ENCODE peak calls at places on chromosome 3, in seven cellular contexts. One of them, this sample, is unnamed.

GRCh38 chr3:196517919-196518318 is 2.8 kb upstream of the SMCO1 start:
- DNase-seq in fibroblast of the conjunctiva: no peak
- DNase-seq in activated CD4-positive, alpha-beta T cell treated with anti-CD3 and anti-CD28 coated beads for 1 hour: no peak
- DNase-seq in GM20000: no peak
- DNase-seq in HCEC 1CT: no peak
- DNase-seq in KBM-7: no peak
- DNase-seq in GM12891: no peak
- DNase-seq in this sample: peak

GRCh38 chr3:10445561-10445960 is 59.8 kb downstream of the ATP2B2 start:
- DNase-seq in activated CD4-positive, alpha-beta T cell treated with anti-CD3 and anti-CD28 coated beads for 1 hour: no peak
- DNase-seq in fibroblast of the conjunctiva: no peak
- DNase-seq in GM12891: no peak
- DNase-seq in KBM-7: no peak
- DNase-seq in GM20000: no peak
- DNase-seq in HCEC 1CT: peak
- DNase-seq in this sample: no peak

GRCh38 chr3:123871946-123872345 is 12.2 kb downstream of the MYLK start:
- DNase-seq in HCEC 1CT: no peak
- DNase-seq in activated CD4-positive, alpha-beta T cell treated with anti-CD3 and anti-CD28 coated beads for 1 hour: no peak
- DNase-seq in KBM-7: no peak
- DNase-seq in fibroblast of the conjunctiva: no peak
- DNase-seq in GM20000: no peak
- DNase-seq in GM12891: no peak
- DNase-seq in this sample: no peak

GRCh38 chr3:37941608-37942540 is 48.7 kb upstream of the VILL start:
- DNase-seq in HCEC 1CT: no peak
- DNase-seq in GM12891: no peak
- DNase-seq in KBM-7: no peak
- DNase-seq in activated CD4-positive, alpha-beta T cell treated with anti-CD3 and anti-CD28 coated beads for 1 hour: no peak
- DNase-seq in GM20000: no peak
- DNase-seq in fibroblast of the conjunctiva: no peak
- DNase-seq in this sample: no peak

GRCh38 chr3:140527156-140527555 is 150.7 kb upstream of the TRIM42 start:
- DNase-seq in GM12891: no peak
- DNase-seq in fibroblast of the conjunctiva: no peak
- DNase-seq in GM20000: no peak
- DNase-seq in HCEC 1CT: no peak
- DNase-seq in KBM-7: no peak
- DNase-seq in activated CD4-positive, alpha-beta T cell treated with anti-CD3 and anti-CD28 coated beads for 1 hour: no peak
- DNase-seq in this sample: no peak

GRCh38 chr3:178059124-178059523 is 477.1 kb upstream of the KCNMB2 start:
- DNase-seq in fibroblast of the conjunctiva: no peak
- DNase-seq in GM20000: no peak
- DNase-seq in KBM-7: no peak
- DNase-seq in GM12891: no peak
- DNase-seq in HCEC 1CT: peak
- DNase-seq in activated CD4-positive, alpha-beta T cell treated with anti-CD3 and anti-CD28 coated beads for 1 hour: no peak
- DNase-seq in this sample: no peak

GRCh38 chr3:160401301-160402095 is 2.0 kb downstream of the SMC4 start:
- DNase-seq in fibroblast of the conjunctiva: peak
- DNase-seq in activated CD4-positive, alpha-beta T cell treated with anti-CD3 and anti-CD28 coated beads for 1 hour: no peak
- DNase-seq in GM20000: no peak
- DNase-seq in GM12891: no peak
- DNase-seq in KBM-7: peak
- DNase-seq in HCEC 1CT: peak
- DNase-seq in this sample: peak

GRCh38 chr3:10198761-10199688 is 34.3 kb downstream of the IRAK2 start:
- DNase-seq in fibroblast of the conjunctiva: no peak
- DNase-seq in activated CD4-positive, alpha-beta T cell treated with anti-CD3 and anti-CD28 coated beads for 1 hour: peak
- DNase-seq in HCEC 1CT: peak
- DNase-seq in GM20000: peak
- DNase-seq in KBM-7: peak
- DNase-seq in GM12891: peak
- DNase-seq in this sample: no peak

GRCh38 chr3:41202834-41203345 is 3.6 kb downstream of the CTNNB1 start:
- DNase-seq in fibroblast of the conjunctiva: peak
- DNase-seq in KBM-7: peak
- DNase-seq in activated CD4-positive, alpha-beta T cell treated with anti-CD3 and anti-CD28 coated beads for 1 hour: no peak
- DNase-seq in GM20000: peak
- DNase-seq in GM12891: no peak
- DNase-seq in HCEC 1CT: peak
- DNase-seq in this sample: no peak

GRCh38 chr3:50481992-50482391 is 21.4 kb downstream of the CACNA2D2 start:
- DNase-seq in GM20000: no peak
- DNase-seq in KBM-7: no peak
- DNase-seq in GM12891: no peak
- DNase-seq in fibroblast of the conjunctiva: no peak
- DNase-seq in HCEC 1CT: no peak
- DNase-seq in activated CD4-positive, alpha-beta T cell treated with anti-CD3 and anti-CD28 coated beads for 1 hour: no peak
- DNase-seq in this sample: no peak

GRCh38 chr3:46239301-46239938 is 2.8 kb upstream of the CCR3 start:
- DNase-seq in GM12891: no peak
- DNase-seq in HCEC 1CT: peak
- DNase-seq in GM20000: no peak
- DNase-seq in activated CD4-positive, alpha-beta T cell treated with anti-CD3 and anti-CD28 coated beads for 1 hour: no peak
- DNase-seq in fibroblast of the conjunctiva: no peak
- DNase-seq in KBM-7: no peak
- DNase-seq in this sample: no peak

GRCh38 chr3:435969-436492 is 239.5 kb downstream of the CHL1 start:
- DNase-seq in KBM-7: no peak
- DNase-seq in HCEC 1CT: no peak
- DNase-seq in GM12891: no peak
- DNase-seq in fibroblast of the conjunctiva: no peak
- DNase-seq in activated CD4-positive, alpha-beta T cell treated with anti-CD3 and anti-CD28 coated beads for 1 hour: no peak
- DNase-seq in GM20000: no peak
- DNase-seq in this sample: no peak

GRCh38 chr3:148815736-148816135 is 11.9 kb upstream of the CPB1 start:
- DNase-seq in fibroblast of the conjunctiva: no peak
- DNase-seq in activated CD4-positive, alpha-beta T cell treated with anti-CD3 and anti-CD28 coated beads for 1 hour: no peak
- DNase-seq in GM20000: no peak
- DNase-seq in HCEC 1CT: no peak
- DNase-seq in KBM-7: no peak
- DNase-seq in GM12891: no peak
- DNase-seq in this sample: no peak

GRCh38 chr3:188390775-188391443 is 237.0 kb downstream of the LPP start:
- DNase-seq in KBM-7: no peak
- DNase-seq in HCEC 1CT: no peak
- DNase-seq in GM12891: no peak
- DNase-seq in activated CD4-positive, alpha-beta T cell treated with anti-CD3 and anti-CD28 coated beads for 1 hour: no peak
- DNase-seq in GM20000: no peak
- DNase-seq in fibroblast of the conjunctiva: no peak
- DNase-seq in this sample: peak

GRCh38 chr3:60992395-60992794 is 258.9 kb downstream of the FHIT start:
- DNase-seq in fibroblast of the conjunctiva: no peak
- DNase-seq in GM20000: no peak
- DNase-seq in KBM-7: peak
- DNase-seq in HCEC 1CT: no peak
- DNase-seq in GM12891: no peak
- DNase-seq in activated CD4-positive, alpha-beta T cell treated with anti-CD3 and anti-CD28 coated beads for 1 hour: no peak
- DNase-seq in this sample: no peak

GRCh38 chr3:56860948-56861347 is 59.2 kb upstream of the ARHGEF3 start:
- DNase-seq in KBM-7: no peak
- DNase-seq in fibroblast of the conjunctiva: no peak
- DNase-seq in HCEC 1CT: no peak
- DNase-seq in GM12891: no peak
- DNase-seq in activated CD4-positive, alpha-beta T cell treated with anti-CD3 and anti-CD28 coated beads for 1 hour: no peak
- DNase-seq in GM20000: no peak
- DNase-seq in this sample: no peak

GRCh38 chr3:12356996-12357395 is 68.1 kb downstream of the PPARG start:
- DNase-seq in fibroblast of the conjunctiva: no peak
- DNase-seq in activated CD4-positive, alpha-beta T cell treated with anti-CD3 and anti-CD28 coated beads for 1 hour: no peak
- DNase-seq in GM12891: no peak
- DNase-seq in HCEC 1CT: no peak
- DNase-seq in KBM-7: no peak
- DNase-seq in GM20000: no peak
- DNase-seq in this sample: no peak

GRCh38 chr3:126494204-126494603 is 18.5 kb upstream of the ZXDC start:
- DNase-seq in activated CD4-positive, alpha-beta T cell treated with anti-CD3 and anti-CD28 coated beads for 1 hour: no peak
- DNase-seq in HCEC 1CT: no peak
- DNase-seq in GM12891: no peak
- DNase-seq in GM20000: no peak
- DNase-seq in KBM-7: no peak
- DNase-seq in fibroblast of the conjunctiva: no peak
- DNase-seq in this sample: no peak

GRCh38 chr3:48248095-48248863 is 7.4 kb downstream of the ZNF589 start:
- DNase-seq in HCEC 1CT: no peak
- DNase-seq in fibroblast of the conjunctiva: peak
- DNase-seq in GM20000: no peak
- DNase-seq in GM12891: no peak
- DNase-seq in KBM-7: no peak
- DNase-seq in activated CD4-positive, alpha-beta T cell treated with anti-CD3 and anti-CD28 coated beads for 1 hour: no peak
- DNase-seq in this sample: no peak

GRCh38 chr3:158347966-158348365 is 223.0 kb upstream of the MLF1 start:
- DNase-seq in HCEC 1CT: peak
- DNase-seq in fibroblast of the conjunctiva: peak
- DNase-seq in KBM-7: no peak
- DNase-seq in GM20000: no peak
- DNase-seq in activated CD4-positive, alpha-beta T cell treated with anti-CD3 and anti-CD28 coated beads for 1 hour: no peak
- DNase-seq in GM12891: no peak
- DNase-seq in this sample: no peak

GRCh38 chr3:120841264-120841663 is 66.7 kb upstream of the STXBP5L start:
- DNase-seq in HCEC 1CT: no peak
- DNase-seq in GM12891: no peak
- DNase-seq in fibroblast of the conjunctiva: no peak
- DNase-seq in activated CD4-positive, alpha-beta T cell treated with anti-CD3 and anti-CD28 coated beads for 1 hour: no peak
- DNase-seq in GM20000: no peak
- DNase-seq in KBM-7: no peak
- DNase-seq in this sample: no peak

GRCh38 chr3:30778923-30779322 is 115.5 kb downstream of the GADL1 start:
- DNase-seq in GM20000: no peak
- DNase-seq in fibroblast of the conjunctiva: no peak
- DNase-seq in activated CD4-positive, alpha-beta T cell treated with anti-CD3 and anti-CD28 coated beads for 1 hour: no peak
- DNase-seq in HCEC 1CT: no peak
- DNase-seq in GM12891: no peak
- DNase-seq in KBM-7: no peak
- DNase-seq in this sample: no peak

GRCh38 chr3:32422943-32423342 is 31.3 kb downstream of the CMTM7 start:
- DNase-seq in activated CD4-positive, alpha-beta T cell treated with anti-CD3 and anti-CD28 coated beads for 1 hour: no peak
- DNase-seq in KBM-7: no peak
- DNase-seq in HCEC 1CT: no peak
- DNase-seq in GM20000: no peak
- DNase-seq in fibroblast of the conjunctiva: no peak
- DNase-seq in GM12891: no peak
- DNase-seq in this sample: no peak

GRCh38 chr3:158911586-158911985 is 109.7 kb downstream of the MFSD1 start:
- DNase-seq in GM20000: no peak
- DNase-seq in HCEC 1CT: no peak
- DNase-seq in fibroblast of the conjunctiva: no peak
- DNase-seq in KBM-7: no peak
- DNase-seq in GM12891: no peak
- DNase-seq in activated CD4-positive, alpha-beta T cell treated with anti-CD3 and anti-CD28 coated beads for 1 hour: no peak
- DNase-seq in this sample: no peak

GRCh38 chr3:148682997-148683396 is 14.7 kb upstream of the AGTR1 start:
- DNase-seq in HCEC 1CT: no peak
- DNase-seq in fibroblast of the conjunctiva: no peak
- DNase-seq in GM12891: no peak
- DNase-seq in KBM-7: no peak
- DNase-seq in activated CD4-positive, alpha-beta T cell treated with anti-CD3 and anti-CD28 coated beads for 1 hour: no peak
- DNase-seq in GM20000: no peak
- DNase-seq in this sample: no peak

GRCh38 chr3:178966299-178967183 is 105.1 kb downstream of the ZMAT3 start:
- DNase-seq in activated CD4-positive, alpha-beta T cell treated with anti-CD3 and anti-CD28 coated beads for 1 hour: no peak
- DNase-seq in GM12891: no peak
- DNase-seq in HCEC 1CT: peak
- DNase-seq in fibroblast of the conjunctiva: peak
- DNase-seq in KBM-7: peak
- DNase-seq in GM20000: no peak
- DNase-seq in this sample: peak

GRCh38 chr3:193903257-193903807 is 232.6 kb upstream of the HES1 start:
- DNase-seq in GM20000: no peak
- DNase-seq in fibroblast of the conjunctiva: no peak
- DNase-seq in HCEC 1CT: no peak
- DNase-seq in KBM-7: no peak
- DNase-seq in activated CD4-positive, alpha-beta T cell treated with anti-CD3 and anti-CD28 coated beads for 1 hour: no peak
- DNase-seq in GM12891: no peak
- DNase-seq in this sample: no peak

GRCh38 chr3:72665701-72666443 is 182.4 kb downstream of the SHQ1 start:
- DNase-seq in HCEC 1CT: peak
- DNase-seq in GM20000: peak
- DNase-seq in activated CD4-positive, alpha-beta T cell treated with anti-CD3 and anti-CD28 coated beads for 1 hour: peak
- DNase-seq in GM12891: no peak
- DNase-seq in KBM-7: peak
- DNase-seq in fibroblast of the conjunctiva: no peak
- DNase-seq in this sample: peak

GRCh38 chr3:119239421-119239820 is 1.3 kb downstream of the B4GALT4 start:
- DNase-seq in fibroblast of the conjunctiva: no peak
- DNase-seq in activated CD4-positive, alpha-beta T cell treated with anti-CD3 and anti-CD28 coated beads for 1 hour: no peak
- DNase-seq in GM12891: no peak
- DNase-seq in KBM-7: peak
- DNase-seq in HCEC 1CT: no peak
- DNase-seq in GM20000: no peak
- DNase-seq in this sample: peak

This sample was measured in Karpas-422.